ENCODE peak calls at places on chromosomes 11 and 22, in nine cellular contexts. J, V, S, P, Y, A, L, X and M are unnamed samples.
A peak's percentile ranks its signal among the peaks of the same experiment; 100 is the strongest.

GRCh38 chr11:36093548-36093947 is 149.7 kb downstream of the LDLRAD3 start:
- ATAC-seq in J (no peak), V (no peak), S (no peak), P (no peak), Y (no peak), A (no peak), L (no peak), X (no peak), M (no peak)

GRCh38 chr22:33785283-33785991 is 134.8 kb downstream of the LARGE1 start:
- ATAC-seq in J (no peak), V (peak; percentile 69), S (peak; percentile 49), P (no peak), Y (no peak), A (peak; percentile 66), L (peak; percentile 46), X (no peak), M (no peak)

GRCh38 chr11:76124905-76125566 is 81.3 kb downstream of the WNT11 start:
- ATAC-seq in J (peak; percentile 21), V (peak; percentile 70), S (no peak), P (no peak), Y (no peak), A (no peak), L (no peak), X (no peak), M (peak; percentile 63)

GRCh38 chr11:104792861-104793260 is 105.4 kb downstream of the CASP12 start:
- ATAC-seq in J (no peak), V (no peak), S (no peak), P (no peak), Y (no peak), A (no peak), L (no peak), X (no peak), M (no peak)

GRCh38 chr11:125777309-125777708 is 1.3 kb downstream of the PATE2 start:
- ATAC-seq in J (no peak), V (no peak), S (peak; percentile 57), P (no peak), Y (no peak), A (no peak), L (no peak), X (no peak), M (no peak)

GRCh38 chr11:34609850-34610249 is 11.0 kb upstream of the EHF start:
- ATAC-seq in J (no peak), V (no peak), S (no peak), P (no peak), Y (no peak), A (no peak), L (no peak), X (no peak), M (no peak)

GRCh38 chr11:121372671-121373429 is 79.3 kb upstream of the SORL1 start:
- ATAC-seq in J (no peak), V (peak; percentile 89), S (peak; percentile 63), P (peak; percentile 77), Y (no peak), A (no peak), L (no peak), X (peak; percentile 32), M (peak; percentile 90)

GRCh38 chr11:114058026-114058706 is 1.3 kb upstream of the ZBTB16 start:
- ATAC-seq in J (no peak), V (no peak), S (no peak), P (no peak), Y (peak; percentile 2), A (peak; percentile 29), L (no peak), X (no peak), M (no peak)

GRCh38 chr22:48396091-48396784 is 1431.4 kb downstream of the BRD1 start:
- ATAC-seq in J (no peak), V (no peak), S (no peak), P (no peak), Y (no peak), A (no peak), L (no peak), X (no peak), M (peak; percentile 21)

GRCh38 chr11:108561535-108561991 is 32.0 kb downstream of the EXPH5 start:
- ATAC-seq in J (no peak), V (no peak), S (no peak), P (no peak), Y (no peak), A (peak; percentile 8), L (no peak), X (no peak), M (peak; percentile 35)

GRCh38 chr22:46415816-46416536 is 80.5 kb downstream of the TRMU start:
- ATAC-seq in J (no peak), V (no peak), S (no peak), P (no peak), Y (no peak), A (peak; percentile 22), L (no peak), X (no peak), M (no peak)

GRCh38 chr11:118877487-118878173 is 6.1 kb upstream of the CXCR5 start:
- ATAC-seq in J (no peak), V (no peak), S (peak; percentile 3), P (no peak), Y (no peak), A (no peak), L (no peak), X (no peak), M (no peak)

GRCh38 chr11:1673841-1674193 is 23.2 kb upstream of the KRTAP5-6 start:
- ATAC-seq in J (no peak), V (no peak), S (no peak), P (no peak), Y (no peak), A (no peak), L (no peak), X (no peak), M (no peak)

GRCh38 chr22:35905894-35906293 is 122.7 kb downstream of the RBFOX2 start:
- ATAC-seq in J (no peak), V (no peak), S (no peak), P (no peak), Y (no peak), A (no peak), L (no peak), X (no peak), M (no peak)

GRCh38 chr11:92279056-92279455 is 54.4 kb downstream of the FAT3 start:
- ATAC-seq in J (no peak), V (no peak), S (no peak), P (no peak), Y (no peak), A (no peak), L (no peak), X (no peak), M (no peak)

GRCh38 chr22:47623740-47624103 is 861.3 kb downstream of the TBC1D22A start:
- ATAC-seq in J (no peak), V (no peak), S (no peak), P (no peak), Y (no peak), A (no peak), L (no peak), X (no peak), M (no peak)